ENCODE peak calls at places on chromosome 18, in six cellular contexts. One of them, this sample, is unnamed.

GRCh38 chr18:65439184-65439583 is 311.6 kb upstream of the CDH7 start:
- DNase-seq in HepG2: no peak
- DNase-seq in A549: peak
- DNase-seq in K562: no peak
- DNase-seq in GM12878: no peak
- DNase-seq in endothelial cell of umbilical vein: no peak
- DNase-seq in this sample: peak

GRCh38 chr18:79634593-79634992 is 45.0 kb upstream of the CTDP1 start:
- DNase-seq in HepG2: no peak
- DNase-seq in A549: no peak
- DNase-seq in K562: no peak
- DNase-seq in GM12878: no peak
- DNase-seq in endothelial cell of umbilical vein: no peak
- DNase-seq in this sample: no peak

GRCh38 chr18:45910405-45911023 is 56.6 kb downstream of the EPG5 start:
- DNase-seq in HepG2: peak
- DNase-seq in A549: peak
- DNase-seq in K562: peak
- DNase-seq in GM12878: peak
- DNase-seq in endothelial cell of umbilical vein: peak
- DNase-seq in this sample: peak

GRCh38 chr18:10519366-10519765 is 6.5 kb upstream of the NAPG start:
- DNase-seq in HepG2: no peak
- DNase-seq in A549: no peak
- DNase-seq in K562: no peak
- DNase-seq in GM12878: no peak
- DNase-seq in endothelial cell of umbilical vein: no peak
- DNase-seq in this sample: no peak

GRCh38 chr18:7177131-7177744 is 53.7 kb upstream of the LRRC30 start:
- DNase-seq in HepG2: peak
- DNase-seq in A549: peak
- DNase-seq in K562: peak
- DNase-seq in GM12878: no peak
- DNase-seq in endothelial cell of umbilical vein: peak
- DNase-seq in this sample: peak

GRCh38 chr18:62403125-62403524 is 78.0 kb downstream of the TNFRSF11A start:
- DNase-seq in HepG2: no peak
- DNase-seq in A549: no peak
- DNase-seq in K562: no peak
- DNase-seq in GM12878: no peak
- DNase-seq in endothelial cell of umbilical vein: no peak
- DNase-seq in this sample: no peak

GRCh38 chr18:53152478-53152877 is 812.5 kb downstream of the DCC start:
- DNase-seq in HepG2: no peak
- DNase-seq in A549: no peak
- DNase-seq in K562: no peak
- DNase-seq in GM12878: no peak
- DNase-seq in endothelial cell of umbilical vein: no peak
- DNase-seq in this sample: no peak

GRCh38 chr18:62612721-62613120 is 89.9 kb downstream of the ZCCHC2 start:
- DNase-seq in HepG2: no peak
- DNase-seq in A549: no peak
- DNase-seq in K562: no peak
- DNase-seq in GM12878: no peak
- DNase-seq in endothelial cell of umbilical vein: no peak
- DNase-seq in this sample: no peak

GRCh38 chr18:51603111-51603510 is 405.6 kb upstream of the MEX3C start:
- DNase-seq in HepG2: no peak
- DNase-seq in A549: no peak
- DNase-seq in K562: no peak
- DNase-seq in GM12878: no peak
- DNase-seq in endothelial cell of umbilical vein: no peak
- DNase-seq in this sample: no peak

GRCh38 chr18:30987479-30988241 is 54.9 kb downstream of the DSC3 start:
- DNase-seq in HepG2: no peak
- DNase-seq in A549: peak
- DNase-seq in K562: peak
- DNase-seq in GM12878: no peak
- DNase-seq in endothelial cell of umbilical vein: no peak
- DNase-seq in this sample: peak

DNA sequence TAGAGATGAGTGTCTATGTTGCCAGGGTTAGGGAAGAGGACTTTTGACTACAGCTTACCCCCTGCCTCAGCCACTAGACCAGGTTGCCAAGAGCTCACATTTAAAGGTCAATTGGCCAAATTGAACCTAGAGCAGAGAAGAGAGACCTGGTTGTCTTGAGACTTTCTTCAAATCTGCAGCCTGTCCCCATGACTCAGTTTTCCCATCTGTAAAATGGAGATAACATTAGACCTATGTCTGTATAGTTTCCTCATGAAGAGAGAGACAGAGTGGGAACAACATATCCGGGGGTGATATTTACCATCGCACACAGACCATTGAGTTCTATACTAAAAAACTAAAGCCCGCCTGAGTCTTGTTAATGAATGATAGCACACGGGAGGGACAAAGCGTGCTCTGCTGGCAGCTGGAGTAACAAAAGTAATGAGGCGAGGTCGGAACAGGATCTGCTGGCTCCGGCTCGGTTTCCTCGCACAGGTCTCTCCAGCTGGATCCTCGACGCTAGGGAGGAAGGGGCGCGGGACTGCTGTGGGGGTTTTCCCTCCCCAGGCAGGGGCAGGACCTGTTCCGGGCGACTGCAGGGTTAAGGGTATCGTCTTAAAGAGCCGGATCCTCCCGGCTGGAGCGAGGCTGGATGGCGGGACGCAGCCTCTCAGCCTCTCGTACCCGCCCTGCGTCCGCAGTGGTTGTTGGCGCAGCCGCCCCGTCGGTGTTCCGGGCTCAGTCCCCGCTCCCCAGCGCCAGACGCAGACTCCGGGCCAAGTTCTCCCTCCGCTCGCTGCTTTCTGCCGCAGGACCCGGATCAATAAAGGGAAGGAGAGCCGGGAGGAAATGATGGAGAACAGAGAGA is 1.4 kb upstream of the LIPG start:
- DNase-seq in HepG2: no peak
- DNase-seq in A549: no peak
- DNase-seq in K562: no peak
- DNase-seq in GM12878: no peak
- DNase-seq in endothelial cell of umbilical vein: peak
- DNase-seq in this sample: no peak
- H3K4me3 ChIP-seq in HepG2: peak
- H3K4me3 ChIP-seq in A549: peak
- H3K4me3 ChIP-seq in K562: no peak
- H3K4me3 ChIP-seq in GM12878: no peak
- H3K4me3 ChIP-seq in endothelial cell of umbilical vein: peak
- H3K4me3 ChIP-seq in this sample: no peak

GRCh38 chr18:58417752-58418151 is 211.1 kb downstream of the ALPK2 start:
- DNase-seq in HepG2: peak
- DNase-seq in A549: peak
- DNase-seq in K562: no peak
- DNase-seq in GM12878: no peak
- DNase-seq in endothelial cell of umbilical vein: peak
- DNase-seq in this sample: no peak
- TF ChIP-seq MYC in HepG2: no peak
- TF ChIP-seq MYC in A549: no peak
- TF ChIP-seq MYC in K562: no peak
- TF ChIP-seq MYC in GM12878: no peak
- TF ChIP-seq MYC in endothelial cell of umbilical vein: no peak
- TF ChIP-seq MYC in this sample: no peak

DNA sequence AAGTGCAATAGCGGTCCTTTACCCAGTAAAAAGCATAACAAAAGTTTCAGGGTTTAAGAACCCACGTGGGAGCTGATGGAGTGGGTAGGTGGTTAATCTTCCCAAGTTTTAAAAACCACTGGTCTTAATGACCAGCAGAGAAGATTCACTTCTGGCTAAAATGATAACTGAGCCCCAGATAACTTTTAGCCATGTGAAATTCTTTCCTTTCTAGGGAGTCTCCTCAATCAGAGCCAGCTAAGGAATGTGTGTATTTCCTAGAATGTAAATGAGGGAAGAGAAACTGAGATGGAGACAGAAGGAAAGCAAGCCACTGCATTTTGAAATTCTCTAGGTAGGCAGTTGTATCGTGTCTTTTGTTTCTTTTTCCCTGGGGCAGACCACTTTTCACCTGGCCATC is 1.6 kb downstream of the COLEC12 start:
- DNase-seq in HepG2: no peak
- DNase-seq in A549: no peak
- DNase-seq in K562: no peak
- DNase-seq in GM12878: no peak
- DNase-seq in endothelial cell of umbilical vein: no peak
- DNase-seq in this sample: no peak
- H3K4me3 ChIP-seq in HepG2: no peak
- H3K4me3 ChIP-seq in A549: peak
- H3K4me3 ChIP-seq in K562: no peak
- H3K4me3 ChIP-seq in GM12878: no peak
- H3K4me3 ChIP-seq in endothelial cell of umbilical vein: peak
- H3K4me3 ChIP-seq in this sample: no peak

GRCh38 chr18:59846814-59847490 is 52.8 kb upstream of the PMAIP1 start:
- DNase-seq in HepG2: no peak
- DNase-seq in A549: peak
- DNase-seq in K562: no peak
- DNase-seq in GM12878: peak
- DNase-seq in endothelial cell of umbilical vein: peak
- DNase-seq in this sample: no peak
- TF ChIP-seq MYC in HepG2: no peak
- TF ChIP-seq MYC in A549: no peak
- TF ChIP-seq MYC in K562: no peak
- TF ChIP-seq MYC in GM12878: no peak
- TF ChIP-seq MYC in endothelial cell of umbilical vein: no peak
- TF ChIP-seq MYC in this sample: no peak

DNA sequence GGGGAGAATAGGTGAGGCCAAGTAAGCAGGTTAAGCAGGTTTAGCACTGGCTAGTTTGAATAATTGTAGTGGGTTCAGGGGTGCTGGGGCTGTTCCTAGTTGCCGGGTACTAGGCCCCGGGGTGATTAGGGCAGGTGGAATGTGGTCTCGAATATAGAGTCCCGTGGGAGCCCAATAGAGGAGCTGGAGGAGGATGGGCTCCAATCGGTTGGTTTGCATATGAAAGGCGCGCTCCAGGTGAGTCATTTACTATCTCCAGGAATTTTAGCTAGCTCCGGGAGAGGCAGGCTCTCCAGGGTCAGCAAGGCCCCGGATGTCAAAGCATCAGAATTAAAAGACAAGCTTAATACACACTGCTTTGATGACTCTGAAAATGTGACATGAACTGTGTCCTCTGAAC is 304.0 kb downstream of the ZNF521 start:
- DNase-seq in HepG2: no peak
- DNase-seq in A549: no peak
- DNase-seq in K562: no peak
- DNase-seq in GM12878: no peak
- DNase-seq in endothelial cell of umbilical vein: no peak
- DNase-seq in this sample: no peak
- H3K4me3 ChIP-seq in HepG2: no peak
- H3K4me3 ChIP-seq in A549: no peak
- H3K4me3 ChIP-seq in K562: no peak
- H3K4me3 ChIP-seq in GM12878: no peak
- H3K4me3 ChIP-seq in endothelial cell of umbilical vein: no peak
- H3K4me3 ChIP-seq in this sample: no peak

GRCh38 chr18:63887424-63887823 is at the start of gene SERPINB2:
- DNase-seq in HepG2: no peak
- DNase-seq in A549: no peak
- DNase-seq in K562: no peak
- DNase-seq in GM12878: no peak
- DNase-seq in endothelial cell of umbilical vein: peak
- DNase-seq in this sample: no peak
- TF ChIP-seq MYC in HepG2: no peak
- TF ChIP-seq MYC in A549: no peak
- TF ChIP-seq MYC in K562: no peak
- TF ChIP-seq MYC in GM12878: no peak
- TF ChIP-seq MYC in endothelial cell of umbilical vein: no peak
- TF ChIP-seq MYC in this sample: no peak

DNA sequence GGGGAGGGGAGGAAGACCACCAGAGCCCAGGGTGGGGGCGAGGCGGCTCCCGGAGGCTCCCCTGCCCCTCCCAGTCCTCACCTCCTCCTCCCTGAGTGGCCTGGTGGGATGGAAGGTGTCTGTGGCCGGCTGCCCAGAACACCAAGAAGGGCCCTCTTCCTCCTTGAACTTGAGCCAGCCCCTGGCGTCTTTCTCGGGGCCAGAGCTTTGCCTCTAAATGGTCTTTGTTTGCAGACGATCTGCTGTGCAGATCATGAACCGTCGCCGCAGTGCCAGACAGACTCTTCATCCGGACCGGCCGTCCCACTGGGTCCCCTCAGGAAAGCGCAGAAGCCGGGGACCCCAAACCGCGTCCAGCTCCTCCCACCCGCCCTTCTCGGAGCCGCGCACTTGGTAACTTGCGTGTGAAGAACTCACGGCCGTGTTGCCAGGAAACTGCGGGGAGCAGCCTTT is 41.2 kb downstream of the PTGR3 start:
- DNase-seq in HepG2: no peak
- DNase-seq in A549: no peak
- DNase-seq in K562: no peak
- DNase-seq in GM12878: no peak
- DNase-seq in endothelial cell of umbilical vein: no peak
- DNase-seq in this sample: no peak
- H3K4me3 ChIP-seq in HepG2: no peak
- H3K4me3 ChIP-seq in A549: no peak
- H3K4me3 ChIP-seq in K562: no peak
- H3K4me3 ChIP-seq in GM12878: no peak
- H3K4me3 ChIP-seq in endothelial cell of umbilical vein: no peak
- H3K4me3 ChIP-seq in this sample: no peak